ENCODE peak calls at places on chromosomes 11 and 22, in four cellular contexts. S, K, E and C are unnamed samples.

GRCh38 chr22:20131856-20132685 is 467 bp downstream of the ZDHHC8 start:
- DNase-seq in S (peak), E (peak), K (no peak), C (peak)

GRCh38 chr11:61083601-61084147 is 18.6 kb upstream of the CD5 start:
- DNase-seq in K (no peak), S (no peak), E (no peak), C (no peak)

GRCh38 chr11:41115066-41115465 is 344.4 kb downstream of the LRRC4C start:
- DNase-seq in E (no peak), K (no peak), S (no peak), C (no peak)

GRCh38 chr11:46069595-46069994 is 51.7 kb downstream of the PHF21A start:
- DNase-seq in K (no peak), S (no peak), E (no peak), C (no peak)

GRCh38 chr11:116986521-116987105 is 111.6 kb downstream of the SIK3 start:
- DNase-seq in S (no peak), E (no peak), K (peak), C (no peak)

GRCh38 chr22:44068422-44069191 is 44.5 kb downstream of the PARVB start:
- DNase-seq in S (no peak), E (no peak), K (no peak), C (peak)

GRCh38 chr11:35305670-35306382 is 113.5 kb downstream of the SLC1A2 start:
- DNase-seq in E (no peak), S (peak), K (peak), C (no peak)

GRCh38 chr11:33207408-33207985 is 46.2 kb upstream of the CSTF3 start:
- DNase-seq in E (no peak), K (peak), S (no peak), C (no peak)

GRCh38 chr11:2390871-2391662 is 9.5 kb upstream of the TSSC4 start:
- DNase-seq in S (no peak), E (peak), K (peak), C (no peak)

GRCh38 chr11:64000026-64000739 is 13.9 kb downstream of the OTUB1 start:
- DNase-seq in E (no peak), S (no peak), K (peak), C (peak)

GRCh38 chr11:2677127-2677526 is 22.7 kb downstream of the KCNQ1OT1 start:
- DNase-seq in K (no peak), S (no peak), E (no peak), C (no peak)

GRCh38 chr11:119093951-119094815 is 7.5 kb downstream of the DPAGT1 start:
- DNase-seq in S (peak), K (peak), E (peak), C (no peak)

GRCh38 chr11:116326146-116326545 is 446.6 kb downstream of the BUD13 start:
- DNase-seq in S (no peak), E (no peak), K (no peak), C (no peak)

GRCh38 chr11:44631831-44632230 is 66.4 kb downstream of the CD82 start:
- DNase-seq in E (no peak), K (no peak), S (no peak), C (no peak)

GRCh38 chr22:27445876-27446275 is 355.7 kb downstream of the MN1 start:
- DNase-seq in E (no peak), K (peak), S (no peak), C (no peak)

GRCh38 chr11:21289686-21290085 is 620.3 kb downstream of the NELL1 start:
- DNase-seq in K (no peak), S (no peak), E (no peak), C (no peak)

GRCh38 chr11:70485326-70486025 is 87.1 kb downstream of the CTTN start:
- DNase-seq in K (no peak), E (no peak), S (no peak), C (no peak)

GRCh38 chr11:32809313-32809712 is 14.9 kb upstream of the CCDC73 start:
- DNase-seq in K (peak), E (no peak), S (peak), C (no peak)

GRCh38 chr11:122099345-122100045 is 16.5 kb downstream of the BLID start:
- DNase-seq in E (no peak), S (no peak), K (peak), C (no peak)

GRCh38 chr11:122102426-122102825 is 13.6 kb downstream of the BLID start:
- DNase-seq in E (no peak), K (peak), S (no peak), C (no peak)

GRCh38 chr11:122103366-122103765 is 12.6 kb downstream of the BLID start:
- DNase-seq in K (peak), S (no peak), E (no peak), C (no peak)

GRCh38 chr11:122100222-122101080 is 15.6 kb downstream of the BLID start:
- DNase-seq in S (no peak), K (peak), E (peak), C (no peak)

DNA sequence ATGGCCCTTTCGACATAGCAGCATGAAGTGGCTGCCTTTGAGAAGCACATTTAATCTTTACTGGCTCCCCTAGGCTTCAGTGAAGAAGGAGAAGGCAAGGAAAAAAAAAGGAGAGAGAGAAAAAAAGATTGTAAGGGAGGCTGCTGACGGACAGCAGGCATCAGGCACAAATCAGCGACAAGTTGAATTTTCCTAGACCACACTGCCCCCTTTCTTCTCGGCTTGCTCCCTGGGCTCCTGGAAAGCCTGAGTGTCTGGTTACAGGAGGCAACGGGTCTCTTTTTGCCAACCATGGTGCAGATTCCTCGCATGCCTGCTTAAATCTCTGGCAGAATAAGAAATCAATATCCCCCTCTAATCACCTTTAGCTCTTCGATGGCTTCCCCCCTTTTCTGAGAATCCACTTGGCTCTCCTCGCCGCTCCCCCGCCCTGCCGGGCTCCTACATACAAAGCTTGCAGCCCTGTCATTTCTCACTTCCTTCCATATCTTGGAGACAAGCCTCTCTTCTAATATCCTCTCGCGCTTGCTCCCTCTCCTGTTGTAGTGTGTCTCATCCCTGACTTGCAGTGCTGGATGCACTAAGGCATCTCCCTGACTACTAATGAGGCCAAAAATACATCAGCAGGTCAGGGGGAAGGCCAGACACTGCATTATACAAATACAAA is 14.3 kb downstream of the BLID start:
- DNase-seq in E (peak), K (peak), S (no peak), C (no peak)
- TF ChIP-seq CTCF in E (peak), K (peak), S (no peak), C (no peak)

GRCh38 chr11:85740464-85741400 is 54.7 kb upstream of the CCDC89 start:
- DNase-seq in K (no peak), S (no peak), E (no peak), C (no peak)

GRCh38 chr11:85745626-85746025 is 59.6 kb upstream of the CCDC89 start:
- DNase-seq in K (no peak), E (no peak), S (no peak), C (no peak)

GRCh38 chr11:85746640-85747039 is 60.6 kb upstream of the CCDC89 start:
- DNase-seq in E (no peak), S (no peak), K (no peak), C (no peak)

GRCh38 chr11:85742873-85743275 is 56.9 kb upstream of the CCDC89 start:
- DNase-seq in K (no peak), E (no peak), S (peak), C (no peak)

GRCh38 chr11:85742348-85742747 is 56.4 kb upstream of the CCDC89 start:
- DNase-seq in K (no peak), E (no peak), S (no peak), C (no peak)
- TF ChIP-seq CTCF in K (no peak), E (no peak), S (no peak), C (no peak)

GRCh38 chr11:99818991-99819390 is 798.2 kb downstream of the CNTN5 start:
- DNase-seq in E (no peak), S (no peak), K (no peak), C (no peak)

GRCh38 chr11:99814021-99814420 is 793.3 kb downstream of the CNTN5 start:
- DNase-seq in E (no peak), S (no peak), K (no peak), C (no peak)

DNA sequence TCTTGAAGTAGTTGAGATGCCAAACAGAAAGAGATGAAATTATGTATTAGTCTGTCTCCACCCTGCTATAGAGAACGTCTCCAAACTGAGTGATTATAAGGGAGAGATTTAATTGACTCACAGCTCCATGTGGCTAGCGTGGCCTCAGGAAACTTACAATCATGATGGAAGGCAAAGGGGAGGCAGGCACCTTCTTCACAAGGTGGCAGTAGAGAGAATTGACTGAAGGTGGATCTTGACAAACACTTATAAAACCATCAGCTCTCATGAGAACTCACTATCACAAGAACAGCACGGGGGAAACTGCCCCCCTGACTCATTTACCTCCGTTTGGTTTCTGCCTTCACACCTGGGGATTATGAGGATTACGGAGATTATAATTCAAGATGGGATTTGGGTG is 794.0 kb downstream of the CNTN5 start:
- DNase-seq in S (no peak), E (no peak), K (no peak), C (no peak)
- TF ChIP-seq CTCF in S (no peak), E (no peak), K (no peak), C (no peak)

GRCh38 chr22:23259916-23260644 is 79.8 kb downstream of the BCR start:
- DNase-seq in K (no peak), S (no peak), E (no peak), C (no peak)
- TF ChIP-seq CTCF in K (no peak), S (no peak), E (no peak), C (no peak)

GRCh38 chr22:34105461-34106062 is 185.3 kb upstream of the LARGE1 start:
- DNase-seq in K (no peak), E (peak), S (peak), C (peak)
- TF ChIP-seq CTCF in K (no peak), E (peak), S (no peak), C (no peak)

GRCh38 chr11:6269994-6270393 is 10.4 kb downstream of the CCKBR start:
- DNase-seq in K (no peak), S (no peak), E (peak), C (no peak)

GRCh38 chr11:6271598-6271997 is 12.0 kb downstream of the CCKBR start:
- DNase-seq in K (no peak), E (no peak), S (no peak), C (no peak)

GRCh38 chr11:6268811-6269210 is 9.2 kb downstream of the CCKBR start:
- DNase-seq in K (peak), S (no peak), E (no peak), C (no peak)

GRCh38 chr11:6273188-6273587 is 13.6 kb downstream of the CCKBR start:
- DNase-seq in E (no peak), S (no peak), K (no peak), C (no peak)

DNA sequence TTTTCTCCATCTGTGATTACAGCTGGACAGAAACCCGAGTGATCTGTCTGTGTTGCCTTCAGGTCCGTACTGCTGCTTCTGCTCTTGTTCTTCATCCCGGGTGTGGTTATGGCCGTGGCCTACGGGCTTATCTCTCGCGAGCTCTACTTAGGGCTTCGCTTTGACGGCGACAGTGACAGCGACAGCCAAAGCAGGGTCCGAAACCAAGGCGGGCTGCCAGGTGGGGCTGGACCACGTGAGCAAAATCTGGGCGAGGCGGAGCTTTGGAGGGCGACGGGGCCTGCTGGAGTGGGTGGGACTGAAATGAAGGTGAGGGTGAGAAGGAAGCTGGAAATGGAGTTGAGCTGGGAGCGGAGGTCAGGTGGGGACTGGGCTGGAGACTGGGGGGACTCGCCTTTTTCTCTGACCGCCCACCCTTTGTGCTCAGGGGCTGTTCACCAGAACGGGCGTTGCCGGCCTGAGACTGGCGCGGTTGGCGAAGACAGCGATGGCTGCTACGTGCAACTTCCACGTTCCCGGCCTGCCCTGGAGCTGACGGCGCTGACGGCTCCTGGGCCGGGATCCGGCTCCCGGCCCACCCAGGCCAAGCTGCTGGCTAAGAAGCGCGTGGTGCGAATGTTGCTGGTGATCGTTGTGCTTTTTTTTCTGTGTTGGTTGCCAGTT is 11.1 kb downstream of the CCKBR start:
- DNase-seq in E (peak), S (no peak), K (no peak), C (no peak)
- TF ChIP-seq CTCF in E (no peak), S (no peak), K (no peak), C (no peak)

GRCh38 chr22:47515384-47516125 is 753.1 kb downstream of the TBC1D22A start:
- DNase-seq in E (no peak), K (no peak), S (no peak), C (no peak)
- TF ChIP-seq CTCF in E (no peak), K (no peak), S (no peak), C (no peak)

DNA sequence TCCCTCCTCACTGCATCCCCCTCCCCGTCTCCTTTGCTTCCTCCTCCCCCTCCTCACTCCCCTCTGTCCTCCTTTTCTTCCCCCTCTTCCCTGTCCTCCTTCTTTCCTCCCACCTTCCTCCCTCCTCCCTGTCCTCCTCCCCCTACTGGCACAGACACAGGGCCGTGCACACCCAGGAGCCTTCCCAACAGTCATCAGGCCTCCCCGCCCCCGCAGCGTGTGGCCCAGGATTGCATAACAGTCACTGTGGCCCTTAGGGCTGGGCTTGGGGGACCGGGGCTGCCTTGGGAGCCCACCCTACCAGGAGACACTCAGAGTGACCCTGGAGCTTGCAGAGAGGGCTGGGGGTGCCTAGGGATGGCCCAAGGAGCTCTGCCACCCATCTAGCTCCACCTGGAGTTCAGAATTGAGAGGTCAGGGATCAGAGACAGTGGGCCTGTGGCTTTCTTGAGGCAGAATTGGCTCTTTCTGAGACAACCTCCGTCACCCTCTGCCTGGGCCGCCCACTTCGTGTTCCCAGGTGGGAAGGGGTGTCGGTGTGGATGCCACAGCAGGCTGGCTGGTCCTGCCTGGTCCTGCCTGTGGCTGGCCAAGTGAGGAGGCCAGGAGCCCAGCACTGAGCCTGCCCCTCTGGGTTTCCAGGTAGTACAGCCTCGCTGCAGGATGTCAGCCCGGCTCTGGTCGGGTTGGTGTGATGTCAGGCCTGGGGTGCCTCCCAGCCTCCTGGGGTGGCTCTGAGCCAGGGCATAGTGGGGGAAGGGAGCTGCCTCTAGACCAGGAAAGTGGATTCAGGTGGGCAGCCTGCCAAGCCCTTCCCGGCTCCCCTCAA is 1.6 kb downstream of the SPI1 start:
- DNase-seq in S (no peak), K (no peak), E (peak), C (peak)
- TF ChIP-seq CTCF in S (no peak), K (no peak), E (no peak), C (no peak)

GRCh38 chr11:102733232-102733875 is 8.6 kb upstream of the MMP8 start:
- DNase-seq in K (peak), S (peak), E (peak), C (no peak)
- TF ChIP-seq CTCF in K (peak), S (peak), E (peak), C (no peak)

GRCh38 chr11:75399344-75400109 is at the start of gene RPS3:
- DNase-seq in S (peak), E (peak), K (peak), C (peak)
- TF ChIP-seq CTCF in S (no peak), E (no peak), K (peak), C (no peak)